ENCODE peak calls at places on chromosome 20, in four cellular contexts. M, R, A and S are unnamed samples.

GRCh38 chr20:53739799-53740785 is 146.5 kb upstream of the ZNF217 start:
- DNase-seq in R (no peak), A (no peak), M (no peak), S (no peak)

GRCh38 chr20:46704714-46705377 is 4.6 kb upstream of the SLC2A10 start:
- DNase-seq in R (no peak), M (no peak), A (no peak), S (no peak)

GRCh38 chr20:47353697-47354387 is 2.7 kb downstream of the ZMYND8 start:
- DNase-seq in R (no peak), M (no peak), A (no peak), S (no peak)

GRCh38 chr20:37992802-37993538 is 40.3 kb downstream of the TTI1 start:
- DNase-seq in M (peak; percentile 26), A (peak; percentile 74), R (no peak), S (no peak)

GRCh38 chr20:48812600-48813445 is 15.0 kb downstream of the PREX1 start:
- DNase-seq in A (no peak), M (no peak), R (no peak), S (peak; percentile 53)

GRCh38 chr20:9054176-9054575 is 14.7 kb upstream of the PLCB4 start:
- DNase-seq in A (no peak), R (no peak), M (no peak), S (no peak)

GRCh38 chr20:32685541-32686529 is 12.1 kb upstream of the C20orf203 start:
- DNase-seq in M (peak; percentile 40), R (no peak), A (no peak), S (peak; percentile 1)

GRCh38 chr20:2086980-2087377 is 14.6 kb upstream of the STK35 start:
- DNase-seq in M (no peak), R (no peak), A (no peak), S (no peak)

GRCh38 chr20:35618372-35619131 is 2.9 kb downstream of the SPAG4 start:
- DNase-seq in M (peak; percentile 33), R (no peak), A (no peak), S (no peak)

GRCh38 chr20:51542033-51542893 is at the start of gene NFATC2:
- DNase-seq in M (peak; percentile 64), R (no peak), A (peak; percentile 78), S (no peak)
- H3K27ac ChIP-seq in M (peak within 1 kb of the TSS; percentile 81), R (peak within 1 kb of the TSS; percentile 3), A (peak within 1 kb of the TSS; percentile 89), S (peak within 1 kb of the TSS; percentile 63)

GRCh38 chr20:60784321-60784720 is 467.7 kb upstream of the CDH4 start:
- DNase-seq in R (no peak), A (no peak), M (no peak), S (no peak)

GRCh38 chr20:60785817-60786216 is 466.2 kb upstream of the CDH4 start:
- DNase-seq in M (no peak), A (no peak), R (no peak), S (no peak)

GRCh38 chr20:60782959-60783625 is 469.0 kb upstream of the CDH4 start:
- DNase-seq in R (no peak), A (no peak), M (no peak), S (no peak)

DNA sequence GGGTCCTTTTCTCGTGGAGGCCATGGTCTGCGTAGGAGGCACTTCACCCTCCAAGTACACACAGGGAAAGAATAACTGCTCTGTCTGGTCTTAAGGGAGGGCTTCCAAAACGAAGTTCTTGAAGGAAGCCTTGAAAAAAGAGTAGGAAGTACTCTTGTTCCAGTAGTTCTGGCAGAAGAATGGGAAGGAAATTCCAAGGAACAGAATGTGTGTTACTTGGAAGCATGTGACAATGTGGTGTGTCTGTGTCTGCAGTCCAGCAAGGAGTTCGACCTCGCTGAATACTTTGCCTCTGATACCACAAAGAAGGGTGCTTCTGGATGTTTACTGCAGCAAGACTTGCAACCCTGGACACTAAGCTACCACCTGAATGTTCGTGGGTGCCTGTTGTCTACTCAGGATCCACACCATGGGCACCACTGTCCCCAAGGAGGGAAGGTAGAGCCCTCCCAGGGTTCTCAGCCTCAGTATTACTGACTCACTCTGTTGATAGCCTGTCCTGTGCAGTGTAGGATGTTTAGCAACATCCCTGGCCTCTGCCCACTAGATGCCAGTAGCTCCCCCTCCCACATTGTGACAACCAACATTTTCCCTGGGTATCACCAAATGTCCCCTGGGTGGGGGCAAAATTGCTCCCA is 471.6 kb upstream of the CDH4 start:
- DNase-seq in R (no peak), M (no peak), A (no peak), S (no peak)
- H3K27ac ChIP-seq in R (no peak overlapping the region), M (no peak overlapping the region), A (no peak overlapping the region), S (no peak overlapping the region)

DNA sequence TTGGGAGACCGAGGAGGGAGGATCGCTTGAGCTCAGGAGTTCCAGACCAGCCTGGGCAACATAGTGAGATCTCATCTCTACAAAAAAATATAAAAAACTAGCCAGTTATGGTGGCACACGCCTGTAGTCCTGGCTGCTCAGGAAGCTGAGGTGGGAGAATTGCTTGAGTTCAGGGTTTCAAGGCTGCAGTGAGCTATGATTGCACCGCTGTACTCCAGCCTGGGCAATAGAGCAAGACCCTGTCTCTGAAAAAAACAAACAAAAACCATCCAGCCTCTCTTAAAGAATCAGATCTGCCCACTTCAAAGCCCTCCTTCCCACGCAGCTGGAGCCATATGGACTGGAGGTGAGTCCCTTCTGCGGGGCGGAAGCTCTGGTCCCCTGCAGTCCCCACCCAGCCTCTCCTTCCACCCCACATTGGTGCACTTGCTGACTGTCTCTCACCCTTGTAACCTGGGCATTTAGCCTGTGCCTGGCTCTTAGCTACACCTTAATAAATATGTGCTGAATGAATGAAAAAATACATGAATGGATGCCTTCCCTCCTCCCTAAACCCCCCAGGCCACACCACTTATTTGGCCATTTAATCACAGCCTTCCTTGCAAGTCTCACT is 7.2 kb upstream of the PARD6B start:
- DNase-seq in M (no peak), A (no peak), R (no peak), S (no peak)
- H3K27ac ChIP-seq in M (peak overlapping the region; percentile 69), A (peak overlapping the region; percentile 79), R (peak overlapping the region; percentile 96), S (no peak overlapping the region)

DNA sequence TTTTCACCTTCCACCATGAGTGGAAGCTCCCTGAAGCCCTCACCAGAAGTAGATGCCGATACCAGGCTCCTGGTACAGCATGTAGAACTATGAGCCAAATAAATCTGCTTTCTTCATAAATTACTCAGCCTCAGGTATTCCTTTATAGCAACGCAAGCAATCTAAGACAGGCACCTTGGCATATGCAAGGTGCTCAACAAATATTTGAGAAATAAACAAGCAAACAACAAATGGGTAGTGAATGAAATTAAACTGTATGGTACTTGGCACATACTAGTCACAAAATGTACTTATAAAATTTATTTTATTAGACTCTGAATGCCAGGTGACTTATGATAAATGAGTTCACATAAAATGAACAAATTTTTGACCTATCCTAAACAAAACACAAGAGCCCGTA is 220.3 kb downstream of the MAFB start:
- DNase-seq in A (no peak), M (no peak), R (no peak), S (no peak)
- H3K27ac ChIP-seq in A (no peak overlapping the region), M (no peak overlapping the region), R (no peak overlapping the region), S (no peak overlapping the region)